ENCODE peak calls at places on chromosomes 5 and 9, in five cellular contexts. F is IMR-90, Y is cardiac fibroblast, A is transverse colon, H is astrocyte of the hippocampus. S is an unnamed sample.

GRCh38 chr5:96220610-96221390 is 212.2 kb downstream of the PCSK1 start:
- DNase-seq in F (peak), Y (peak), A (no peak), H (peak), S (no peak)

GRCh38 chr5:78607864-78608263 is 40.7 kb downstream of the LHFPL2 start:
- DNase-seq in F (no peak), Y (no peak), A (no peak), H (no peak), S (no peak)

GRCh38 chr5:141431286-141431685 is 979 bp downstream of the PCDHGA12 start:
- DNase-seq in F (no peak), Y (peak), A (no peak), H (no peak), S (no peak)

GRCh38 chr5:171961117-171961516 is 45.3 kb downstream of the FBXW11 start:
- DNase-seq in F (no peak), Y (peak), A (no peak), H (no peak), S (no peak)

GRCh38 chr5:132384506-132384905 is 15.0 kb downstream of the SLC22A5 start:
- DNase-seq in F (no peak), Y (no peak), A (no peak), H (no peak), S (no peak)

GRCh38 chr9:114314256-114314867 is 8.5 kb upstream of the ORM1 start:
- DNase-seq in F (no peak), Y (no peak), A (no peak), H (no peak), S (no peak)

GRCh38 chr5:138241688-138242547 is 28.8 kb upstream of the CDC23 start:
- DNase-seq in F (no peak), Y (peak), A (no peak), H (peak), S (no peak)

GRCh38 chr5:164498393-164498792 is 993.0 kb downstream of the MAT2B start:
- DNase-seq in F (no peak), Y (no peak), A (no peak), H (peak), S (no peak)

GRCh38 chr5:164335837-164336236 is 830.4 kb downstream of the MAT2B start:
- DNase-seq in F (peak), Y (peak), A (no peak), H (peak), S (no peak)

GRCh38 chr5:116543501-116543900 is 31.1 kb downstream of the SEMA6A start:
- DNase-seq in F (no peak), Y (no peak), A (no peak), H (peak), S (no peak)

GRCh38 chr9:69877852-69878507 is 57.4 kb downstream of the CFAP95 start:
- DNase-seq in F (peak), Y (peak), A (no peak), H (peak), S (peak)

GRCh38 chr9:69325409-69326212 is 596 bp downstream of the ENTREP1 start:
- DNase-seq in F (no peak), Y (no peak), A (peak), H (peak), S (no peak)

GRCh38 chr5:108101105-108101504 is 280.8 kb downstream of the FBXL17 start:
- DNase-seq in F (no peak), Y (peak), A (no peak), H (peak), S (peak)

GRCh38 chr9:118023649-118024048 is 319.4 kb downstream of the TLR4 start:
- DNase-seq in F (no peak), Y (no peak), A (no peak), H (no peak), S (no peak)

GRCh38 chr5:82901281-82901888 is 175.8 kb downstream of the TMEM167A start:
- DNase-seq in F (no peak), Y (no peak), A (no peak), H (no peak), S (no peak)

GRCh38 chr9:124665391-124666058 is 105.6 kb downstream of the NR6A1 start:
- DNase-seq in F (peak), Y (peak), A (no peak), H (peak), S (no peak)

GRCh38 chr5:16659536-16659935 is 42.7 kb upstream of the RETREG1 start:
- DNase-seq in F (peak), Y (no peak), A (no peak), H (no peak), S (no peak)

GRCh38 chr5:154473581-154474266 is 4.3 kb downstream of the HAND1 start:
- DNase-seq in F (no peak), Y (no peak), A (no peak), H (no peak), S (no peak)

GRCh38 chr5:96687812-96688453 is 25.8 kb downstream of the CAST start:
- DNase-seq in F (peak), Y (peak), A (no peak), H (peak), S (no peak)

GRCh38 chr5:159912033-159912800 is 4.1 kb upstream of the ADRA1B start:
- DNase-seq in F (peak), Y (peak), A (peak), H (peak), S (no peak)

GRCh38 chr9:130027533-130028370 is 15.2 kb downstream of the FNBP1 start:
- DNase-seq in F (no peak), Y (no peak), A (no peak), H (no peak), S (no peak)

GRCh38 chr5:151086905-151087360 is 6.1 kb upstream of the TNIP1 start:
- DNase-seq in F (peak), Y (peak), A (peak), H (peak), S (no peak)

GRCh38 chr9:115972362-115972761 is 181.2 kb upstream of the PAPPA start:
- DNase-seq in F (peak), Y (peak), A (no peak), H (no peak), S (no peak)

GRCh38 chr9:37969558-37970300 is 65.8 kb upstream of the SLC25A51 start:
- DNase-seq in F (no peak), Y (no peak), A (no peak), H (no peak), S (no peak)

GRCh38 chr9:30995951-30996738 is 1388.3 kb upstream of the ACO1 start:
- DNase-seq in F (no peak), Y (no peak), A (no peak), H (no peak), S (no peak)

GRCh38 chr9:124199474-124199873 is 58.3 kb upstream of the NEK6 start:
- DNase-seq in F (no peak), Y (no peak), A (no peak), H (no peak), S (no peak)

GRCh38 chr9:93452710-93453046 is 703 bp downstream of the FAM120AOS start:
- DNase-seq in F (no peak), Y (no peak), A (peak), H (no peak), S (no peak)

GRCh38 chr5:135386886-135387628 is 12.0 kb downstream of the MACROH2A1 start:
- DNase-seq in F (peak), Y (peak), A (peak), H (peak), S (no peak)

GRCh38 chr9:95350266-95350665 is 32.8 kb upstream of the FANCC start:
- DNase-seq in F (no peak), Y (no peak), A (no peak), H (no peak), S (no peak)

GRCh38 chr5:78019747-78020146 is 243.6 kb upstream of the TBCA start:
- DNase-seq in F (no peak), Y (no peak), A (no peak), H (no peak), S (no peak)

GRCh38 chr5:173454381-173454763 is 126.2 kb upstream of the STC2 start:
- DNase-seq in F (peak), Y (peak), A (no peak), H (no peak), S (no peak)

GRCh38 chr5:40945111-40945510 is 35.8 kb downstream of the C7 start:
- DNase-seq in F (no peak), Y (no peak), A (no peak), H (no peak), S (no peak)

GRCh38 chr9:95733687-95734659 is 141.5 kb upstream of the ERCC6L2 start:
- DNase-seq in F (no peak), Y (no peak), A (no peak), H (no peak), S (no peak)

S was measured in NCI-H774.